ENCODE peak calls at places on chromosome 18, in five cellular contexts. C is prostate gland; K is Daoy; H is IMR-90; T is activated T-helper 1 cell treated with anti-CD3 and anti-CD28 coated beads, Interleukin-2, amount 50 U/mL, for 16 hours. Q is an unnamed sample.

GRCh38 chr18:12424252-12424651 is 16.5 kb downstream of the PRELID3A start:
- DNase-seq in K (no peak), H (no peak), C (no peak), T (no peak), Q (no peak)

GRCh38 chr18:26332991-26333390 is 106.7 kb downstream of the TAF4B start:
- DNase-seq in C (no peak), K (no peak), H (no peak), T (no peak), Q (no peak)

GRCh38 chr18:21444465-21445023 is 156.0 kb downstream of the ESCO1 start:
- DNase-seq in K (peak; percentile 36), C (peak; percentile 11), H (peak; percentile 59), T (no peak), Q (no peak)

GRCh38 chr18:22778996-22779395 is 154.1 kb upstream of the RBBP8 start:
- DNase-seq in H (no peak), K (no peak), C (no peak), T (no peak), Q (no peak)

GRCh38 chr18:614193-614592 is 17.4 kb downstream of the CLUL1 start:
- DNase-seq in K (no peak), C (no peak), H (no peak), T (no peak), Q (no peak)

GRCh38 chr18:9536354-9537152 is 61.2 kb downstream of the RALBP1 start:
- DNase-seq in T (no peak), C (no peak), K (no peak), H (peak; percentile 61), Q (no peak)

GRCh38 chr18:35508030-35508429 is 10.3 kb upstream of the INO80C start:
- DNase-seq in C (no peak), T (no peak), K (no peak), H (no peak), Q (no peak)

GRCh38 chr18:49548266-49548665 is 13.6 kb upstream of the LIPG start:
- DNase-seq in T (no peak), H (peak; percentile 62), C (no peak), K (peak; percentile 60), Q (no peak)

GRCh38 chr18:25453556-25454269 is 101.7 kb upstream of the ZNF521 start:
- DNase-seq in K (no peak), C (no peak), H (peak; percentile 79), T (no peak), Q (no peak)

GRCh38 chr18:55384551-55385275 is 203.3 kb downstream of the TCF4 start:
- DNase-seq in C (no peak), K (peak; percentile 46), T (no peak), H (peak; percentile 48), Q (no peak)

GRCh38 chr18:26370037-26370436 is 143.8 kb downstream of the TAF4B start:
- DNase-seq in T (no peak), C (no peak), H (no peak), K (no peak), Q (no peak)

GRCh38 chr18:49843778-49844625 is 30.7 kb upstream of the ACAA2 start:
- DNase-seq in K (no peak), C (no peak), H (no peak), T (no peak), Q (no peak)

GRCh38 chr18:23635283-23636040 is 27.2 kb downstream of the ANKRD29 start:
- DNase-seq in K (peak; percentile 49), H (no peak), C (no peak), T (no peak), Q (no peak)

GRCh38 chr18:51490417-51490816 is 292.9 kb upstream of the MEX3C start:
- DNase-seq in T (no peak), H (no peak), K (no peak), C (no peak), Q (no peak)

GRCh38 chr18:49722472-49722871 is 90.9 kb downstream of the ACAA2 start:
- DNase-seq in T (no peak), K (no peak), H (no peak), C (no peak), Q (no peak)

GRCh38 chr18:45951021-45951714 is 16.0 kb downstream of the EPG5 start:
- DNase-seq in C (no peak), K (peak; percentile 86), H (peak; percentile 90), T (no peak), Q (no peak)

GRCh38 chr18:48829443-48830149 is 121.2 kb downstream of the SMAD7 start:
- DNase-seq in C (no peak), H (no peak), T (no peak), K (no peak), Q (no peak)

GRCh38 chr18:33270297-33270696 is 170.2 kb downstream of the CCDC178 start:
- DNase-seq in K (no peak), H (no peak), C (no peak), T (no peak), Q (no peak)

GRCh38 chr18:61569176-61569892 is 236.1 kb downstream of the CDH20 start:
- DNase-seq in C (no peak), T (no peak), K (peak; percentile 86), H (peak; percentile 80), Q (no peak)

GRCh38 chr18:46639386-46639785 is 17.6 kb downstream of the LOXHD1 start:
- DNase-seq in K (no peak), T (no peak), H (no peak), C (no peak), Q (no peak)

GRCh38 chr18:68219274-68219673 is 495.6 kb downstream of the TMX3 start:
- DNase-seq in C (no peak), K (no peak), T (no peak), H (no peak), Q (no peak)

GRCh38 chr18:38718365-38718901 is 1152.8 kb upstream of the CELF4 start:
- DNase-seq in T (no peak), K (peak; percentile 2), C (no peak), H (no peak), Q (no peak)